ENCODE peak calls at places on chromosomes 3 and 15, in seven cellular contexts. M is astrocyte; F is skeletal muscle cell; S is endothelial cell; T is mucosa of descending colon; U is activated T-cell treated with anti-CD3 and anti-CD28 coated beads, Interleukin-2, amount 50 U/mL, for 48 hours; W is stimulated activated naive CD8-positive, alpha-beta T cell treated with anti-CD3 and anti-CD28 coated beads, Interleukin-15, amount 100 ng/mL, for 72 hours. V is an unnamed sample.

GRCh38 chr3:156760333-156760732 is 65.8 kb upstream of the LEKR1 start:
- DNase-seq in M (no peak), T (no peak), S (no peak), F (no peak), W (no peak), U (no peak), V (no peak)

GRCh38 chr3:184566441-184567414 is 5.1 kb downstream of the EPHB3 start:
- DNase-seq in W (no peak), U (no peak), F (no peak), T (peak; percentile 88), M (no peak), S (no peak), V (no peak)

GRCh38 chr3:8981296-8981695 is 18.0 kb upstream of the RAD18 start:
- DNase-seq in F (no peak), S (no peak), W (no peak), T (no peak), M (no peak), U (no peak), V (no peak)

GRCh38 chr15:67805871-67806538 is 19.3 kb upstream of the SKOR1 start:
- DNase-seq in F (no peak), S (no peak), W (no peak), M (no peak), U (no peak), T (no peak), V (no peak)

GRCh38 chr3:140931-141330 is 55.6 kb upstream of the CHL1 start:
- DNase-seq in S (no peak), U (no peak), F (no peak), T (no peak), M (no peak), W (no peak), V (no peak)

GRCh38 chr15:70761046-70761445 is 2.3 kb downstream of the UACA start:
- DNase-seq in U (no peak), S (no peak), T (no peak), W (no peak), M (no peak), F (no peak), V (no peak)

GRCh38 chr3:178585439-178585838 is 49.2 kb downstream of the KCNMB2 start:
- DNase-seq in S (no peak), F (no peak), M (no peak), T (no peak), U (no peak), W (no peak), V (no peak)

GRCh38 chr3:114758828-114759709 is 388.0 kb downstream of the ZBTB20 start:
- DNase-seq in U (no peak), F (peak; percentile 64), S (no peak), T (no peak), W (no peak), M (peak; percentile 40), V (peak; percentile 66)

GRCh38 chr3:160027541-160028195 is 39.0 kb downstream of the IL12A start:
- DNase-seq in M (peak; percentile 70), T (no peak), F (peak; percentile 28), W (peak; percentile 23), U (peak; percentile 44), S (no peak), V (peak; percentile 55)

GRCh38 chr3:146803746-146804145 is 198.6 kb upstream of the PLSCR5 start:
- DNase-seq in S (no peak), M (peak; percentile 83), W (no peak), U (no peak), T (no peak), F (peak; percentile 92), V (peak; percentile 78)

GRCh38 chr3:117589454-117589853 is 879.9 kb downstream of the TUSC7 start:
- DNase-seq in W (no peak), T (no peak), F (no peak), S (no peak), U (no peak), M (peak; percentile 53), V (peak; percentile 11)

GRCh38 chr3:9468460-9468859 is 71.0 kb downstream of the SETD5 start:
- DNase-seq in S (no peak), U (peak; percentile 27), W (no peak), M (no peak), F (no peak), T (no peak), V (no peak)

GRCh38 chr15:82105458-82106205 is 59.8 kb upstream of the MEX3B start:
- DNase-seq in T (no peak), U (no peak), M (peak; percentile 78), S (no peak), W (no peak), F (peak; percentile 34), V (no peak)

GRCh38 chr3:181913254-181913653 is 201.5 kb downstream of the SOX2 start:
- DNase-seq in S (no peak), F (no peak), W (no peak), M (peak; percentile 41), U (no peak), T (no peak), V (no peak)

GRCh38 chr3:115228266-115228665 is 81.2 kb upstream of the ZBTB20 start:
- DNase-seq in S (no peak), W (no peak), T (no peak), F (no peak), U (no peak), M (no peak), V (no peak)

GRCh38 chr15:59918994-59919951 is 84.8 kb upstream of the FOXB1 start:
- DNase-seq in U (peak; percentile 74), F (peak; percentile 56), S (no peak), T (no peak), M (peak; percentile 81), W (peak; percentile 74), V (peak; percentile 54)